ENCODE peak calls at places on chromosomes 5 and 9, in four cellular contexts. One of them, this sample, is unnamed.

GRCh38 chr5:56523779-56524178 is 290.6 kb upstream of the ANKRD55 start:
- DNase-seq in ELF-1: no peak
- DNase-seq in midbrain: no peak
- DNase-seq in epithelial cell of proximal tubule: no peak
- DNase-seq in this sample: no peak

GRCh38 chr5:172362755-172363154 is 79.2 kb upstream of the UBTD2 start:
- DNase-seq in ELF-1: no peak
- DNase-seq in midbrain: no peak
- DNase-seq in epithelial cell of proximal tubule: no peak
- DNase-seq in this sample: no peak

GRCh38 chr9:20561542-20561941 is 60.8 kb downstream of the MLLT3 start:
- DNase-seq in midbrain: no peak
- DNase-seq in ELF-1: no peak
- DNase-seq in epithelial cell of proximal tubule: no peak
- DNase-seq in this sample: no peak

GRCh38 chr5:37757980-37758582 is 81.8 kb downstream of the GDNF start:
- DNase-seq in epithelial cell of proximal tubule: no peak
- DNase-seq in ELF-1: no peak
- DNase-seq in midbrain: no peak
- DNase-seq in this sample: no peak

GRCh38 chr9:98998441-98999151 is 54.9 kb downstream of the COL15A1 start:
- DNase-seq in epithelial cell of proximal tubule: no peak
- DNase-seq in ELF-1: peak; percentile 90
- DNase-seq in midbrain: peak; percentile 73
- DNase-seq in this sample: peak; percentile 93

GRCh38 chr5:140216468-140217074 is 41.6 kb downstream of the CYSTM1 start:
- DNase-seq in epithelial cell of proximal tubule: no peak
- DNase-seq in midbrain: no peak
- DNase-seq in ELF-1: no peak
- DNase-seq in this sample: no peak

GRCh38 chr5:142697356-142697807 is 11.5 kb upstream of the FGF1 start:
- DNase-seq in epithelial cell of proximal tubule: no peak
- DNase-seq in midbrain: no peak
- DNase-seq in ELF-1: no peak
- DNase-seq in this sample: peak; percentile 88

GRCh38 chr9:21110708-21111576 is 30.7 kb downstream of the IFNW1 start:
- DNase-seq in ELF-1: peak; percentile 22
- DNase-seq in midbrain: peak; percentile 81
- DNase-seq in epithelial cell of proximal tubule: peak; percentile 46
- DNase-seq in this sample: no peak

GRCh38 chr9:114452219-114453169 is 52.8 kb downstream of the WHRN start:
- DNase-seq in epithelial cell of proximal tubule: no peak
- DNase-seq in ELF-1: no peak
- DNase-seq in midbrain: no peak
- DNase-seq in this sample: no peak

GRCh38 chr5:2207966-2208544 is 325.3 kb upstream of the IRX4 start:
- DNase-seq in epithelial cell of proximal tubule: no peak
- DNase-seq in ELF-1: peak; percentile 80
- DNase-seq in midbrain: peak; percentile 40
- DNase-seq in this sample: no peak

GRCh38 chr5:148794275-148794674 is 32.1 kb upstream of the ADRB2 start:
- DNase-seq in midbrain: no peak
- DNase-seq in ELF-1: no peak
- DNase-seq in epithelial cell of proximal tubule: no peak
- DNase-seq in this sample: no peak

GRCh38 chr5:132296412-132297001 is 2.3 kb downstream of the SLC22A4 start:
- DNase-seq in epithelial cell of proximal tubule: no peak
- DNase-seq in midbrain: no peak
- DNase-seq in ELF-1: no peak
- DNase-seq in this sample: no peak

GRCh38 chr5:67164856-67165523 is 31.6 kb downstream of the CD180 start:
- DNase-seq in ELF-1: no peak
- DNase-seq in epithelial cell of proximal tubule: no peak
- DNase-seq in midbrain: no peak
- DNase-seq in this sample: no peak

GRCh38 chr5:170296935-170297588 is 515 bp downstream of the LCP2 start:
- DNase-seq in midbrain: no peak
- DNase-seq in epithelial cell of proximal tubule: no peak
- DNase-seq in ELF-1: no peak
- DNase-seq in this sample: no peak

GRCh38 chr9:112665347-112665746 is 52.6 kb downstream of the INIP start:
- DNase-seq in epithelial cell of proximal tubule: no peak
- DNase-seq in midbrain: no peak
- DNase-seq in ELF-1: no peak
- DNase-seq in this sample: no peak

GRCh38 chr9:68978054-68978453 is 35.9 kb downstream of the PRKACG start:
- DNase-seq in epithelial cell of proximal tubule: no peak
- DNase-seq in midbrain: no peak
- DNase-seq in ELF-1: no peak
- DNase-seq in this sample: no peak

GRCh38 chr5:134460551-134460950 is 48.9 kb upstream of the CDKN2AIPNL start:
- DNase-seq in ELF-1: no peak
- DNase-seq in midbrain: no peak
- DNase-seq in epithelial cell of proximal tubule: no peak
- DNase-seq in this sample: no peak

GRCh38 chr9:108997112-108997511 is 16.2 kb downstream of the CTNNAL1 start:
- DNase-seq in epithelial cell of proximal tubule: no peak
- DNase-seq in ELF-1: no peak
- DNase-seq in midbrain: no peak
- DNase-seq in this sample: no peak

GRCh38 chr5:102772273-102772672 is 17.2 kb downstream of the PAM start:
- DNase-seq in ELF-1: no peak
- DNase-seq in epithelial cell of proximal tubule: no peak
- DNase-seq in midbrain: no peak
- DNase-seq in this sample: no peak

GRCh38 chr9:114505187-114506081 is at the start of gene WHRN:
- DNase-seq in epithelial cell of proximal tubule: no peak
- DNase-seq in midbrain: peak; percentile 94
- DNase-seq in ELF-1: peak; percentile 84
- DNase-seq in this sample: peak; percentile 98

GRCh38 chr5:9726931-9727330 is 96.8 kb upstream of the TAS2R1 start:
- DNase-seq in ELF-1: no peak
- DNase-seq in midbrain: no peak
- DNase-seq in epithelial cell of proximal tubule: no peak
- DNase-seq in this sample: no peak

GRCh38 chr5:139748505-139748826 is 47.1 kb upstream of the PSD2 start:
- DNase-seq in epithelial cell of proximal tubule: no peak
- DNase-seq in ELF-1: no peak
- DNase-seq in midbrain: no peak
- DNase-seq in this sample: no peak

GRCh38 chr5:10366310-10367297 is 13.1 kb downstream of the MARCHF6 start:
- DNase-seq in midbrain: no peak
- DNase-seq in epithelial cell of proximal tubule: peak; percentile 81
- DNase-seq in ELF-1: no peak
- DNase-seq in this sample: no peak

GRCh38 chr5:17012289-17012688 is 76.2 kb upstream of the MYO10 start:
- DNase-seq in epithelial cell of proximal tubule: no peak
- DNase-seq in midbrain: no peak
- DNase-seq in ELF-1: no peak
- DNase-seq in this sample: no peak

GRCh38 chr5:1722877-1723276 is 76.8 kb downstream of the MRPL36 start:
- DNase-seq in midbrain: no peak
- DNase-seq in epithelial cell of proximal tubule: no peak
- DNase-seq in ELF-1: no peak
- DNase-seq in this sample: no peak

GRCh38 chr9:127814619-127815511 is 12.2 kb downstream of the FPGS start:
- DNase-seq in midbrain: no peak
- DNase-seq in ELF-1: no peak
- DNase-seq in epithelial cell of proximal tubule: no peak
- DNase-seq in this sample: no peak

GRCh38 chr5:150778517-150779396 is at the start of gene SMIM3:
- DNase-seq in midbrain: peak; percentile 53
- DNase-seq in ELF-1: peak; percentile 87
- DNase-seq in epithelial cell of proximal tubule: no peak
- DNase-seq in this sample: peak; percentile 94

GRCh38 chr5:136133416-136134383 is 1.1 kb downstream of the SMAD5 start:
- DNase-seq in epithelial cell of proximal tubule: no peak
- DNase-seq in ELF-1: peak; percentile 80
- DNase-seq in midbrain: peak; percentile 14
- DNase-seq in this sample: peak; percentile 78

GRCh38 chr5:127243011-127243410 is 47.6 kb upstream of the MEGF10 start:
- DNase-seq in midbrain: no peak
- DNase-seq in ELF-1: no peak
- DNase-seq in epithelial cell of proximal tubule: no peak
- DNase-seq in this sample: no peak

GRCh38 chr9:134592018-134592818 is 49.4 kb upstream of the COL5A1 start:
- DNase-seq in ELF-1: no peak
- DNase-seq in epithelial cell of proximal tubule: no peak
- DNase-seq in midbrain: no peak
- DNase-seq in this sample: peak; percentile 69

GRCh38 chr5:160330212-160330611 is 17.8 kb upstream of the CCNJL start:
- DNase-seq in midbrain: no peak
- DNase-seq in epithelial cell of proximal tubule: no peak
- DNase-seq in ELF-1: no peak
- DNase-seq in this sample: peak; percentile 7

GRCh38 chr5:88824892-88825781 is 57.8 kb downstream of the MEF2C start:
- DNase-seq in epithelial cell of proximal tubule: peak; percentile 59
- DNase-seq in ELF-1: no peak
- DNase-seq in midbrain: no peak
- DNase-seq in this sample: no peak

GRCh38 chr9:137201205-137201868 is 796 bp upstream of the TPRN start:
- DNase-seq in epithelial cell of proximal tubule: no peak
- DNase-seq in ELF-1: peak; percentile 50
- DNase-seq in midbrain: no peak
- DNase-seq in this sample: no peak

GRCh38 chr9:128798896-128799295 is 11.8 kb downstream of the TBC1D13 start:
- DNase-seq in midbrain: no peak
- DNase-seq in ELF-1: no peak
- DNase-seq in epithelial cell of proximal tubule: no peak
- DNase-seq in this sample: no peak

GRCh38 chr5:32187675-32188074 is 13.6 kb upstream of the GOLPH3 start:
- DNase-seq in midbrain: no peak
- DNase-seq in ELF-1: no peak
- DNase-seq in epithelial cell of proximal tubule: no peak
- DNase-seq in this sample: no peak

GRCh38 chr5:174545926-174546325 is 178.5 kb upstream of the MSX2 start:
- DNase-seq in epithelial cell of proximal tubule: no peak
- DNase-seq in midbrain: no peak
- DNase-seq in ELF-1: no peak
- DNase-seq in this sample: no peak

GRCh38 chr5:32876791-32877190 is 165.7 kb downstream of the NPR3 start:
- DNase-seq in midbrain: no peak
- DNase-seq in ELF-1: no peak
- DNase-seq in epithelial cell of proximal tubule: no peak
- DNase-seq in this sample: no peak